ENCODE peak calls at places on chromosomes 2 and 18, in nine cellular contexts. One of them, this sample, is unnamed.

GRCh38 chr2:120620025-120620793 is 115.5 kb upstream of the GLI2 start:
- DNase-seq in GM20000: no peak
- DNase-seq in left ventricle myocardium inferior: no peak
- DNase-seq in COR-L47: no peak
- DNase-seq in ACHN: no peak
- DNase-seq in neural crest cell: no peak
- DNase-seq in NCI-H2081: no peak
- DNase-seq in cardiac fibroblast: no peak
- DNase-seq in ovary: no peak
- DNase-seq in this sample: no peak

GRCh38 chr18:59022167-59022945 is 117.3 kb upstream of the SEC11C start:
- DNase-seq in GM20000: no peak
- DNase-seq in left ventricle myocardium inferior: no peak
- DNase-seq in COR-L47: no peak
- DNase-seq in ACHN: peak; percentile 60
- DNase-seq in neural crest cell: no peak
- DNase-seq in NCI-H2081: no peak
- DNase-seq in cardiac fibroblast: peak; percentile 76
- DNase-seq in ovary: peak; percentile 48
- DNase-seq in this sample: no peak

GRCh38 chr2:130877258-130877657 is 40.5 kb downstream of the ARHGEF4 start:
- DNase-seq in GM20000: no peak
- DNase-seq in left ventricle myocardium inferior: no peak
- DNase-seq in COR-L47: no peak
- DNase-seq in ACHN: no peak
- DNase-seq in neural crest cell: no peak
- DNase-seq in NCI-H2081: no peak
- DNase-seq in cardiac fibroblast: no peak
- DNase-seq in ovary: no peak
- DNase-seq in this sample: no peak

GRCh38 chr2:228613133-228613532 is 431.6 kb upstream of the SPHKAP start:
- DNase-seq in GM20000: no peak
- DNase-seq in left ventricle myocardium inferior: no peak
- DNase-seq in COR-L47: no peak
- DNase-seq in ACHN: no peak
- DNase-seq in neural crest cell: no peak
- DNase-seq in NCI-H2081: no peak
- DNase-seq in cardiac fibroblast: peak; percentile 78
- DNase-seq in ovary: no peak
- DNase-seq in this sample: no peak

GRCh38 chr2:217166241-217166640 is 306.4 kb upstream of the TNP1 start:
- DNase-seq in GM20000: peak; percentile 15
- DNase-seq in left ventricle myocardium inferior: no peak
- DNase-seq in COR-L47: peak; percentile 64
- DNase-seq in ACHN: peak; percentile 64
- DNase-seq in neural crest cell: no peak
- DNase-seq in NCI-H2081: peak; percentile 22
- DNase-seq in cardiac fibroblast: peak; percentile 68
- DNase-seq in ovary: no peak
- DNase-seq in this sample: no peak

GRCh38 chr18:62715829-62716678 is 713 bp downstream of the PHLPP1 start:
- DNase-seq in GM20000: peak; percentile 83
- DNase-seq in left ventricle myocardium inferior: peak; percentile 57
- DNase-seq in COR-L47: peak; percentile 70
- DNase-seq in ACHN: peak; percentile 52
- DNase-seq in neural crest cell: peak; percentile 40
- DNase-seq in NCI-H2081: peak; percentile 66
- DNase-seq in cardiac fibroblast: peak; percentile 64
- DNase-seq in ovary: peak; percentile 72
- DNase-seq in this sample: peak; percentile 79

GRCh38 chr2:234293973-234294372 is 202.9 kb downstream of the ARL4C start:
- DNase-seq in GM20000: no peak
- DNase-seq in left ventricle myocardium inferior: no peak
- DNase-seq in COR-L47: peak; percentile 52
- DNase-seq in ACHN: no peak
- DNase-seq in neural crest cell: no peak
- DNase-seq in NCI-H2081: peak; percentile 68
- DNase-seq in cardiac fibroblast: no peak
- DNase-seq in ovary: no peak
- DNase-seq in this sample: no peak

GRCh38 chr2:112627060-112628040 is 18.4 kb upstream of the SLC20A1 start:
- DNase-seq in GM20000: no peak
- DNase-seq in left ventricle myocardium inferior: peak; percentile 45
- DNase-seq in COR-L47: no peak
- DNase-seq in ACHN: peak; percentile 91
- DNase-seq in neural crest cell: no peak
- DNase-seq in NCI-H2081: no peak
- DNase-seq in cardiac fibroblast: peak; percentile 98
- DNase-seq in ovary: no peak
- DNase-seq in this sample: peak; percentile 86

GRCh38 chr2:154455871-154456270 is 242.6 kb upstream of the KCNJ3 start:
- DNase-seq in GM20000: no peak
- DNase-seq in left ventricle myocardium inferior: no peak
- DNase-seq in COR-L47: no peak
- DNase-seq in ACHN: no peak
- DNase-seq in neural crest cell: no peak
- DNase-seq in NCI-H2081: no peak
- DNase-seq in cardiac fibroblast: peak; percentile 16
- DNase-seq in ovary: no peak
- DNase-seq in this sample: no peak

GRCh38 chr2:88329815-88330603 is 122.5 kb downstream of the FOXI3 start:
- DNase-seq in GM20000: peak; percentile 58
- DNase-seq in left ventricle myocardium inferior: no peak
- DNase-seq in COR-L47: peak; percentile 73
- DNase-seq in ACHN: no peak
- DNase-seq in neural crest cell: peak; percentile 13
- DNase-seq in NCI-H2081: peak; percentile 14
- DNase-seq in cardiac fibroblast: no peak
- DNase-seq in ovary: no peak
- DNase-seq in this sample: no peak

GRCh38 chr2:226118471-226119429 is 680.9 kb downstream of the IRS1 start:
- DNase-seq in GM20000: no peak
- DNase-seq in left ventricle myocardium inferior: no peak
- DNase-seq in COR-L47: no peak
- DNase-seq in ACHN: peak; percentile 28
- DNase-seq in neural crest cell: no peak
- DNase-seq in NCI-H2081: no peak
- DNase-seq in cardiac fibroblast: peak; percentile 96
- DNase-seq in ovary: peak; percentile 24
- DNase-seq in this sample: no peak

GRCh38 chr2:105262662-105263091 is 21.1 kb downstream of the GPR45 start:
- DNase-seq in GM20000: no peak
- DNase-seq in left ventricle myocardium inferior: no peak
- DNase-seq in COR-L47: no peak
- DNase-seq in ACHN: no peak
- DNase-seq in neural crest cell: no peak
- DNase-seq in NCI-H2081: no peak
- DNase-seq in cardiac fibroblast: no peak
- DNase-seq in ovary: no peak
- DNase-seq in this sample: no peak

GRCh38 chr2:241441492-241441891 is 66.9 kb downstream of the STK25 start:
- DNase-seq in GM20000: no peak
- DNase-seq in left ventricle myocardium inferior: no peak
- DNase-seq in COR-L47: no peak
- DNase-seq in ACHN: no peak
- DNase-seq in neural crest cell: no peak
- DNase-seq in NCI-H2081: no peak
- DNase-seq in cardiac fibroblast: no peak
- DNase-seq in ovary: no peak
- DNase-seq in this sample: no peak

GRCh38 chr2:172285010-172285621 is 142.3 kb upstream of the ITGA6 start:
- DNase-seq in GM20000: no peak
- DNase-seq in left ventricle myocardium inferior: peak; percentile 29
- DNase-seq in COR-L47: no peak
- DNase-seq in ACHN: no peak
- DNase-seq in neural crest cell: peak; percentile 23
- DNase-seq in NCI-H2081: no peak
- DNase-seq in cardiac fibroblast: peak; percentile 60
- DNase-seq in ovary: no peak
- DNase-seq in this sample: no peak

GRCh38 chr2:10982931-10983701 is 71.4 kb downstream of the KCNF1 start:
- DNase-seq in GM20000: no peak
- DNase-seq in left ventricle myocardium inferior: peak; percentile 75
- DNase-seq in COR-L47: no peak
- DNase-seq in ACHN: no peak
- DNase-seq in neural crest cell: no peak
- DNase-seq in NCI-H2081: no peak
- DNase-seq in cardiac fibroblast: no peak
- DNase-seq in ovary: no peak
- DNase-seq in this sample: peak; percentile 55

GRCh38 chr2:182980115-182980514 is 58.1 kb downstream of the NCKAP1 start:
- DNase-seq in GM20000: peak; percentile 32
- DNase-seq in left ventricle myocardium inferior: no peak
- DNase-seq in COR-L47: peak; percentile 30
- DNase-seq in ACHN: peak; percentile 74
- DNase-seq in neural crest cell: no peak
- DNase-seq in NCI-H2081: peak; percentile 14
- DNase-seq in cardiac fibroblast: peak; percentile 65
- DNase-seq in ovary: no peak
- DNase-seq in this sample: no peak

GRCh38 chr2:106561803-106562202 is 74.6 kb downstream of the CD8B2 start:
- DNase-seq in GM20000: no peak
- DNase-seq in left ventricle myocardium inferior: no peak
- DNase-seq in COR-L47: no peak
- DNase-seq in ACHN: no peak
- DNase-seq in neural crest cell: no peak
- DNase-seq in NCI-H2081: no peak
- DNase-seq in cardiac fibroblast: no peak
- DNase-seq in ovary: no peak
- DNase-seq in this sample: no peak

GRCh38 chr18:49094136-49094535 is 143.4 kb upstream of the SMAD7 start:
- DNase-seq in GM20000: no peak
- DNase-seq in left ventricle myocardium inferior: no peak
- DNase-seq in COR-L47: no peak
- DNase-seq in ACHN: no peak
- DNase-seq in neural crest cell: no peak
- DNase-seq in NCI-H2081: no peak
- DNase-seq in cardiac fibroblast: peak; percentile 86
- DNase-seq in ovary: no peak
- DNase-seq in this sample: peak; percentile 68

GRCh38 chr2:174688079-174688478 is 76.2 kb downstream of the CHRNA1 start:
- DNase-seq in GM20000: peak; percentile 35
- DNase-seq in left ventricle myocardium inferior: no peak
- DNase-seq in COR-L47: no peak
- DNase-seq in ACHN: peak; percentile 54
- DNase-seq in neural crest cell: no peak
- DNase-seq in NCI-H2081: no peak
- DNase-seq in cardiac fibroblast: peak; percentile 66
- DNase-seq in ovary: no peak
- DNase-seq in this sample: no peak

GRCh38 chr2:56713161-56713676 is 529.4 kb downstream of the CCDC85A start:
- DNase-seq in GM20000: no peak
- DNase-seq in left ventricle myocardium inferior: no peak
- DNase-seq in COR-L47: no peak
- DNase-seq in ACHN: no peak
- DNase-seq in neural crest cell: no peak
- DNase-seq in NCI-H2081: no peak
- DNase-seq in cardiac fibroblast: peak; percentile 41
- DNase-seq in ovary: no peak
- DNase-seq in this sample: no peak

GRCh38 chr2:175004980-175005832 is at the start of gene CHN1:
- DNase-seq in GM20000: peak; percentile 75
- DNase-seq in left ventricle myocardium inferior: peak; percentile 85
- DNase-seq in COR-L47: peak; percentile 95
- DNase-seq in ACHN: peak; percentile 88
- DNase-seq in neural crest cell: peak; percentile 88
- DNase-seq in NCI-H2081: peak; percentile 91
- DNase-seq in cardiac fibroblast: peak; percentile 60
- DNase-seq in ovary: peak; percentile 80
- DNase-seq in this sample: peak; percentile 87

GRCh38 chr18:1797265-1797664 is 774.0 kb downstream of the METTL4 start:
- DNase-seq in GM20000: no peak
- DNase-seq in left ventricle myocardium inferior: no peak
- DNase-seq in COR-L47: no peak
- DNase-seq in ACHN: no peak
- DNase-seq in neural crest cell: no peak
- DNase-seq in NCI-H2081: no peak
- DNase-seq in cardiac fibroblast: no peak
- DNase-seq in ovary: no peak
- DNase-seq in this sample: no peak

GRCh38 chr2:88136817-88137216 is 9.0 kb upstream of the FABP1 start:
- DNase-seq in GM20000: no peak
- DNase-seq in left ventricle myocardium inferior: no peak
- DNase-seq in COR-L47: no peak
- DNase-seq in ACHN: no peak
- DNase-seq in neural crest cell: no peak
- DNase-seq in NCI-H2081: no peak
- DNase-seq in cardiac fibroblast: no peak
- DNase-seq in ovary: no peak
- DNase-seq in this sample: no peak

GRCh38 chr2:120669121-120669952 is 66.3 kb upstream of the GLI2 start:
- DNase-seq in GM20000: no peak
- DNase-seq in left ventricle myocardium inferior: no peak
- DNase-seq in COR-L47: peak; percentile 52
- DNase-seq in ACHN: peak; percentile 38
- DNase-seq in neural crest cell: peak; percentile 42
- DNase-seq in NCI-H2081: no peak
- DNase-seq in cardiac fibroblast: peak; percentile 77
- DNase-seq in ovary: no peak
- DNase-seq in this sample: no peak

GRCh38 chr2:241050624-241051577 is 51.2 kb downstream of the MTERF4 start:
- DNase-seq in GM20000: peak; percentile 48
- DNase-seq in left ventricle myocardium inferior: no peak
- DNase-seq in COR-L47: no peak
- DNase-seq in ACHN: no peak
- DNase-seq in neural crest cell: no peak
- DNase-seq in NCI-H2081: no peak
- DNase-seq in cardiac fibroblast: no peak
- DNase-seq in ovary: no peak
- DNase-seq in this sample: no peak

GRCh38 chr18:35852786-35853185 is 119.7 kb upstream of the RMP24 start:
- DNase-seq in GM20000: no peak
- DNase-seq in left ventricle myocardium inferior: no peak
- DNase-seq in COR-L47: no peak
- DNase-seq in ACHN: no peak
- DNase-seq in neural crest cell: no peak
- DNase-seq in NCI-H2081: no peak
- DNase-seq in cardiac fibroblast: no peak
- DNase-seq in ovary: no peak
- DNase-seq in this sample: no peak

GRCh38 chr18:48191494-48191893 is 217.7 kb downstream of the ZBTB7C start:
- DNase-seq in GM20000: no peak
- DNase-seq in left ventricle myocardium inferior: no peak
- DNase-seq in COR-L47: peak; percentile 14
- DNase-seq in ACHN: no peak
- DNase-seq in neural crest cell: no peak
- DNase-seq in NCI-H2081: no peak
- DNase-seq in cardiac fibroblast: no peak
- DNase-seq in ovary: no peak
- DNase-seq in this sample: no peak

GRCh38 chr2:128440666-128441340 is 122.1 kb upstream of the HS6ST1 start:
- DNase-seq in GM20000: no peak
- DNase-seq in left ventricle myocardium inferior: no peak
- DNase-seq in COR-L47: peak; percentile 20
- DNase-seq in ACHN: no peak
- DNase-seq in neural crest cell: no peak
- DNase-seq in NCI-H2081: peak; percentile 17
- DNase-seq in cardiac fibroblast: no peak
- DNase-seq in ovary: no peak
- DNase-seq in this sample: peak; percentile 73

GRCh38 chr2:60649721-60650120 is 96.3 kb upstream of the BCL11A start:
- DNase-seq in GM20000: no peak
- DNase-seq in left ventricle myocardium inferior: no peak
- DNase-seq in COR-L47: no peak
- DNase-seq in ACHN: no peak
- DNase-seq in neural crest cell: no peak
- DNase-seq in NCI-H2081: no peak
- DNase-seq in cardiac fibroblast: no peak
- DNase-seq in ovary: no peak
- DNase-seq in this sample: no peak

GRCh38 chr2:55885129-55885943 is 38.2 kb downstream of the EFEMP1 start:
- DNase-seq in GM20000: no peak
- DNase-seq in left ventricle myocardium inferior: no peak
- DNase-seq in COR-L47: no peak
- DNase-seq in ACHN: peak; percentile 67
- DNase-seq in neural crest cell: no peak
- DNase-seq in NCI-H2081: no peak
- DNase-seq in cardiac fibroblast: peak; percentile 96
- DNase-seq in ovary: peak; percentile 40
- DNase-seq in this sample: no peak

GRCh38 chr2:178142274-178143065 is 30.2 kb downstream of the RBM45 start:
- DNase-seq in GM20000: no peak
- DNase-seq in left ventricle myocardium inferior: no peak
- DNase-seq in COR-L47: no peak
- DNase-seq in ACHN: no peak
- DNase-seq in neural crest cell: no peak
- DNase-seq in NCI-H2081: no peak
- DNase-seq in cardiac fibroblast: no peak
- DNase-seq in ovary: no peak
- DNase-seq in this sample: no peak

This sample was measured in tibial artery.